ENCODE peak calls at places on chromosomes 2 and 18, in six cellular contexts. One of them, this sample, is unnamed.

GRCh38 chr2:217610411-217610814 is 392.4 kb downstream of the TNS1 start:
- DNase-seq in foreskin keratinocyte: no peak
- DNase-seq in mucosa of descending colon: no peak
- DNase-seq in posterior vena cava: no peak
- DNase-seq in H54: no peak
- DNase-seq in HFF-Myc: no peak
- DNase-seq in this sample: no peak

GRCh38 chr2:98027955-98028593 is 32.3 kb upstream of the TMEM131 start:
- DNase-seq in foreskin keratinocyte: no peak
- DNase-seq in mucosa of descending colon: no peak
- DNase-seq in posterior vena cava: no peak
- DNase-seq in H54: peak
- DNase-seq in HFF-Myc: no peak
- DNase-seq in this sample: no peak

GRCh38 chr18:80145191-80145799 is 36.2 kb downstream of the ADNP2 start:
- DNase-seq in foreskin keratinocyte: no peak
- DNase-seq in mucosa of descending colon: no peak
- DNase-seq in posterior vena cava: no peak
- DNase-seq in H54: no peak
- DNase-seq in HFF-Myc: no peak
- DNase-seq in this sample: no peak

GRCh38 chr2:207136872-207137271 is 28.9 kb downstream of the KLF7 start:
- DNase-seq in foreskin keratinocyte: no peak
- DNase-seq in mucosa of descending colon: no peak
- DNase-seq in posterior vena cava: no peak
- DNase-seq in H54: no peak
- DNase-seq in HFF-Myc: no peak
- DNase-seq in this sample: no peak

GRCh38 chr2:120180066-120180465 is 43.1 kb downstream of the TMEM185B start:
- DNase-seq in foreskin keratinocyte: no peak
- DNase-seq in mucosa of descending colon: no peak
- DNase-seq in posterior vena cava: no peak
- DNase-seq in H54: no peak
- DNase-seq in HFF-Myc: no peak
- DNase-seq in this sample: no peak

GRCh38 chr2:217183471-217183870 is 323.6 kb upstream of the TNP1 start:
- DNase-seq in foreskin keratinocyte: no peak
- DNase-seq in mucosa of descending colon: no peak
- DNase-seq in posterior vena cava: no peak
- DNase-seq in H54: no peak
- DNase-seq in HFF-Myc: no peak
- DNase-seq in this sample: no peak

GRCh38 chr2:8524823-8525222 is 157.0 kb upstream of the ID2 start:
- DNase-seq in foreskin keratinocyte: no peak
- DNase-seq in mucosa of descending colon: no peak
- DNase-seq in posterior vena cava: no peak
- DNase-seq in H54: no peak
- DNase-seq in HFF-Myc: no peak
- DNase-seq in this sample: no peak

GRCh38 chr2:207434288-207434687 is 95.5 kb upstream of the CREB1 start:
- DNase-seq in foreskin keratinocyte: no peak
- DNase-seq in mucosa of descending colon: no peak
- DNase-seq in posterior vena cava: no peak
- DNase-seq in H54: no peak
- DNase-seq in HFF-Myc: no peak
- DNase-seq in this sample: no peak

GRCh38 chr18:11498821-11499220 is 110.6 kb upstream of the SLC35G4 start:
- DNase-seq in foreskin keratinocyte: no peak
- DNase-seq in mucosa of descending colon: no peak
- DNase-seq in posterior vena cava: no peak
- DNase-seq in H54: no peak
- DNase-seq in HFF-Myc: no peak
- DNase-seq in this sample: no peak

GRCh38 chr2:228875152-228875875 is 395.8 kb downstream of the PID1 start:
- DNase-seq in foreskin keratinocyte: no peak
- DNase-seq in mucosa of descending colon: no peak
- DNase-seq in posterior vena cava: no peak
- DNase-seq in H54: no peak
- DNase-seq in HFF-Myc: peak
- DNase-seq in this sample: no peak

GRCh38 chr2:63226297-63226696 is 175.7 kb downstream of the OTX1 start:
- DNase-seq in foreskin keratinocyte: no peak
- DNase-seq in mucosa of descending colon: no peak
- DNase-seq in posterior vena cava: no peak
- DNase-seq in H54: no peak
- DNase-seq in HFF-Myc: no peak
- DNase-seq in this sample: no peak

GRCh38 chr2:120820885-120821279 is 85.2 kb downstream of the GLI2 start:
- DNase-seq in foreskin keratinocyte: no peak
- DNase-seq in mucosa of descending colon: no peak
- DNase-seq in posterior vena cava: peak
- DNase-seq in H54: no peak
- DNase-seq in HFF-Myc: no peak
- DNase-seq in this sample: no peak

GRCh38 chr18:59871711-59872362 is 28.0 kb upstream of the PMAIP1 start:
- DNase-seq in foreskin keratinocyte: no peak
- DNase-seq in mucosa of descending colon: no peak
- DNase-seq in posterior vena cava: no peak
- DNase-seq in H54: no peak
- DNase-seq in HFF-Myc: no peak
- DNase-seq in this sample: no peak

GRCh38 chr2:26519396-26519991 is 41.6 kb upstream of the OTOF start:
- DNase-seq in foreskin keratinocyte: no peak
- DNase-seq in mucosa of descending colon: no peak
- DNase-seq in posterior vena cava: no peak
- DNase-seq in H54: no peak
- DNase-seq in HFF-Myc: no peak
- DNase-seq in this sample: no peak

GRCh38 chr2:141534671-141535359 is 596.0 kb downstream of the LRP1B start:
- DNase-seq in foreskin keratinocyte: no peak
- DNase-seq in mucosa of descending colon: no peak
- DNase-seq in posterior vena cava: no peak
- DNase-seq in H54: no peak
- DNase-seq in HFF-Myc: no peak
- DNase-seq in this sample: no peak

GRCh38 chr2:102664439-102665042 is 45.2 kb downstream of the SLC9A2 start:
- DNase-seq in foreskin keratinocyte: peak
- DNase-seq in mucosa of descending colon: no peak
- DNase-seq in posterior vena cava: no peak
- DNase-seq in H54: no peak
- DNase-seq in HFF-Myc: peak
- DNase-seq in this sample: no peak

GRCh38 chr2:11559786-11560155 is 25.9 kb downstream of the GREB1 start:
- DNase-seq in foreskin keratinocyte: no peak
- DNase-seq in mucosa of descending colon: no peak
- DNase-seq in posterior vena cava: peak
- DNase-seq in H54: no peak
- DNase-seq in HFF-Myc: no peak
- DNase-seq in this sample: no peak

This sample was measured in cardiac septum.